ENCODE peak calls at places on chromosomes 1 and 21, in four cellular contexts. Q, C, B and H are unnamed samples.

GRCh38 chr1:84259376-84259775 is 42.1 kb upstream of the SAMD13 start:
- DNase-seq in Q (no peak), B (no peak), C (no peak), H (peak)

GRCh38 chr1:109929588-109930251 is 19.1 kb downstream of the CSF1 start:
- DNase-seq in B (no peak), C (no peak), Q (no peak), H (no peak)

GRCh38 chr1:175222296-175222938 is 29.8 kb upstream of the KIAA0040 start:
- DNase-seq in C (no peak), B (no peak), Q (no peak), H (no peak)

GRCh38 chr1:228354390-228355320 is 52.0 kb downstream of the TRIM11 start:
- DNase-seq in C (no peak), Q (no peak), B (no peak), H (no peak)

GRCh38 chr1:93847811-93848288 is 31.2 kb downstream of the DNTTIP2 start:
- DNase-seq in B (peak), Q (no peak), C (peak), H (peak)

GRCh38 chr1:164602480-164603093 is 43.6 kb downstream of the PBX1 start:
- DNase-seq in B (peak), C (no peak), Q (no peak), H (no peak)

GRCh38 chr1:7650801-7651200 is 120.3 kb upstream of the VAMP3 start:
- DNase-seq in B (peak), C (no peak), Q (no peak), H (peak)

GRCh38 chr1:175525222-175525621 is 218.2 kb downstream of the TNR start:
- DNase-seq in C (no peak), Q (no peak), B (no peak), H (no peak)

GRCh38 chr1:66346873-66347272 is 187.1 kb upstream of the SGIP1 start:
- DNase-seq in B (no peak), Q (no peak), C (no peak), H (no peak)

GRCh38 chr1:61709908-61710289 is 15.0 kb downstream of the TM2D1 start:
- DNase-seq in Q (no peak), C (no peak), B (no peak), H (no peak)

GRCh38 chr1:226626577-226626956 is 78.0 kb downstream of the STUM start:
- DNase-seq in C (peak), Q (no peak), B (no peak), H (peak)

GRCh38 chr1:109717729-109718128 is 5.7 kb downstream of the GSTM5 start:
- DNase-seq in C (no peak), B (no peak), Q (no peak), H (no peak)

GRCh38 chr1:102184477-102184876 is 187.8 kb upstream of the OLFM3 start:
- DNase-seq in B (no peak), C (no peak), Q (no peak), H (no peak)

GRCh38 chr1:24386241-24386640 is 27.3 kb downstream of the STPG1 start:
- DNase-seq in C (no peak), B (peak), Q (no peak), H (peak)

GRCh38 chr1:179178965-179179364 is 50.5 kb downstream of the ABL2 start:
- DNase-seq in Q (peak), C (no peak), B (no peak), H (no peak)

GRCh38 chr1:62722796-62723195 is 34.6 kb upstream of the DOCK7 start:
- DNase-seq in C (no peak), Q (no peak), B (no peak), H (no peak)

GRCh38 chr1:27428316-27429028 is 36.0 kb downstream of the GPR3 start:
- DNase-seq in Q (no peak), B (no peak), C (peak), H (no peak)

GRCh38 chr1:12454406-12455391 is 163.3 kb downstream of the DHRS3 start:
- DNase-seq in Q (peak), C (no peak), B (peak), H (no peak)

GRCh38 chr1:53683986-53684740 is 54.8 kb downstream of the GLIS1 start:
- DNase-seq in B (no peak), Q (no peak), C (no peak), H (no peak)

GRCh38 chr1:150233359-150234308 is 2.3 kb downstream of the ANP32E start:
- DNase-seq in B (peak), Q (no peak), C (peak), H (peak)

GRCh38 chr1:12587981-12588620 is 29.9 kb downstream of the DHRS3 start:
- DNase-seq in B (no peak), C (no peak), Q (no peak), H (no peak)

GRCh38 chr1:1759456-1760344 is 18.6 kb downstream of the NADK start:
- DNase-seq in Q (no peak), C (no peak), B (no peak), H (no peak)

GRCh38 chr1:47186267-47187185 is 3.3 kb downstream of the PDZK1IP1 start:
- DNase-seq in C (no peak), B (no peak), Q (no peak), H (no peak)

GRCh38 chr1:64581786-64582185 is 111.9 kb downstream of the CACHD1 start:
- DNase-seq in Q (no peak), C (no peak), B (no peak), H (peak)

GRCh38 chr21:31566061-31566460 is 93.4 kb upstream of the SOD1 start:
- DNase-seq in C (no peak), B (no peak), Q (no peak), H (no peak)

GRCh38 chr1:20551945-20552727 is at the start of gene FAM43B:
- DNase-seq in C (peak), Q (no peak), B (peak), H (no peak)

GRCh38 chr21:46222436-46223116 is 6.0 kb downstream of the LSS start:
- DNase-seq in Q (no peak), C (no peak), B (no peak), H (no peak)

GRCh38 chr21:29343517-29343916 is 44.8 kb downstream of the BACH1 start:
- DNase-seq in Q (no peak), B (no peak), C (no peak), H (no peak)